ENCODE peak calls at places on chromosome 6, in four cellular contexts. Z is stimulated activated CD4-positive, alpha-beta T cell treated with anti-CD3 and anti-CD28 coated beads, Interleukin-12 subunit alpha, Interleukin-12 subunit beta, amount 100 ng/mL, for 4 hours; L is substantia nigra; A is IMR-90. X is an unnamed sample.

GRCh38 chr6:166640342-166641043 is 13.4 kb upstream of the RPS6KA2 start:
- DNase-seq in Z (no peak), L (no peak), A (no peak), X (no peak)

GRCh38 chr6:112144145-112144926 is 56.9 kb downstream of the FAM229B start:
- DNase-seq in Z (no peak), L (no peak), A (peak; percentile 5), X (no peak)

GRCh38 chr6:22363166-22363965 is 66.5 kb upstream of the PRL start:
- DNase-seq in Z (no peak), L (no peak), A (no peak), X (no peak)

GRCh38 chr6:151029976-151030375 is 164.5 kb downstream of the MTHFD1L start:
- DNase-seq in Z (no peak), L (no peak), A (no peak), X (no peak)

GRCh38 chr6:109465772-109466171 is 10.2 kb upstream of the MICAL1 start:
- DNase-seq in Z (no peak), L (peak; percentile 36), A (no peak), X (peak; percentile 39)

GRCh38 chr6:53348436-53349208 is at the start of gene ELOVL5:
- DNase-seq in Z (peak; percentile 97), L (peak; percentile 97), A (peak; percentile 98), X (peak; percentile 90)

GRCh38 chr6:102848796-102849195 is 1455.3 kb downstream of the GRIK2 start:
- DNase-seq in Z (no peak), L (no peak), A (no peak), X (no peak)

GRCh38 chr6:37155394-37156312 is 14.3 kb upstream of the PIM1 start:
- DNase-seq in Z (peak; percentile 41), L (no peak), A (no peak), X (no peak)

GRCh38 chr6:87029711-87030314 is 65.1 kb downstream of the CGA start:
- DNase-seq in Z (no peak), L (no peak), A (peak; percentile 72), X (no peak)

GRCh38 chr6:31861919-31862343 is 690 bp downstream of the NEU1 start:
- DNase-seq in Z (no peak), L (no peak), A (no peak), X (no peak)

GRCh38 chr6:90098637-90099036 is 198.0 kb downstream of the BACH2 start:
- DNase-seq in Z (no peak), L (no peak), A (no peak), X (no peak)

GRCh38 chr6:40815731-40816130 is 223.3 kb downstream of the UNC5CL start:
- DNase-seq in Z (no peak), L (no peak), A (no peak), X (no peak)

GRCh38 chr6:157020398-157021266 is 243.5 kb downstream of the ARID1B start:
- DNase-seq in Z (peak; percentile 55), L (peak; percentile 39), A (peak; percentile 67), X (peak; percentile 75)

GRCh38 chr6:36101691-36102090 is 28.6 kb upstream of the MAPK13 start:
- DNase-seq in Z (no peak), L (no peak), A (no peak), X (no peak)

GRCh38 chr6:169936355-169936975 is 185.0 kb downstream of the ERMARD start:
- DNase-seq in Z (no peak), L (no peak), A (no peak), X (no peak)

GRCh38 chr6:54191460-54191859 is 80.2 kb downstream of the MLIP start:
- DNase-seq in Z (no peak), L (no peak), A (peak; percentile 56), X (no peak)

GRCh38 chr6:108114861-108115597 is 40.5 kb upstream of the OSTM1 start:
- DNase-seq in Z (no peak), L (peak; percentile 19), A (peak; percentile 55), X (no peak)

GRCh38 chr6:158439255-158439654 is 120.6 kb upstream of the TMEM181 start:
- DNase-seq in Z (no peak), L (no peak), A (no peak), X (no peak)

GRCh38 chr6:69578366-69578890 is 218.4 kb downstream of the LMBRD1 start:
- DNase-seq in Z (no peak), L (no peak), A (no peak), X (no peak)

GRCh38 chr6:69286341-69286740 is 510.5 kb downstream of the LMBRD1 start:
- DNase-seq in Z (no peak), L (no peak), A (no peak), X (no peak)

GRCh38 chr6:121932071-121933009 is 467.1 kb upstream of the HSF2 start:
- DNase-seq in Z (no peak), L (no peak), A (peak; percentile 95), X (no peak)

GRCh38 chr6:42714098-42714761 is 8.2 kb downstream of the PRPH2 start:
- DNase-seq in Z (no peak), L (no peak), A (peak; percentile 70), X (no peak)

GRCh38 chr6:56048601-56049000 is 173.2 kb upstream of the BMP5 start:
- DNase-seq in Z (no peak), L (no peak), A (no peak), X (no peak)